ENCODE peak calls at places on chromosomes 4 and X, in six cellular contexts. One of them, this sample, is unnamed.

GRCh38 chrX:126065901-126066660 is 100.0 kb downstream of the DCAF12L2 start:
- DNase-seq in substantia nigra: no peak
- DNase-seq in naive thymus-derived CD8-positive, alpha-beta T cell: no peak
- DNase-seq in heart left ventricle: no peak
- DNase-seq in astrocyte of the spinal cord: no peak
- DNase-seq in B cell: no peak
- DNase-seq in this sample: no peak

GRCh38 chr4:80006935-80007744 is 65.9 kb downstream of the ANTXR2 start:
- DNase-seq in substantia nigra: no peak
- DNase-seq in naive thymus-derived CD8-positive, alpha-beta T cell: no peak
- DNase-seq in heart left ventricle: no peak
- DNase-seq in astrocyte of the spinal cord: peak
- DNase-seq in B cell: no peak
- DNase-seq in this sample: no peak

GRCh38 chrX:25275159-25275558 is 259.4 kb upstream of the ARX start:
- DNase-seq in substantia nigra: no peak
- DNase-seq in naive thymus-derived CD8-positive, alpha-beta T cell: no peak
- DNase-seq in heart left ventricle: no peak
- DNase-seq in astrocyte of the spinal cord: no peak
- DNase-seq in B cell: no peak
- DNase-seq in this sample: no peak

GRCh38 chrX:74523224-74523623 is 91.2 kb downstream of the RLIM start:
- DNase-seq in substantia nigra: no peak
- DNase-seq in naive thymus-derived CD8-positive, alpha-beta T cell: no peak
- DNase-seq in heart left ventricle: no peak
- DNase-seq in astrocyte of the spinal cord: no peak
- DNase-seq in B cell: no peak
- DNase-seq in this sample: no peak

GRCh38 chrX:97524997-97525396 is 641.3 kb downstream of the RPA4 start:
- DNase-seq in substantia nigra: no peak
- DNase-seq in naive thymus-derived CD8-positive, alpha-beta T cell: no peak
- DNase-seq in heart left ventricle: no peak
- DNase-seq in astrocyte of the spinal cord: peak
- DNase-seq in B cell: no peak
- DNase-seq in this sample: no peak

GRCh38 chrX:57900961-57901360 is 9.3 kb downstream of the ZXDA start:
- DNase-seq in substantia nigra: no peak
- DNase-seq in naive thymus-derived CD8-positive, alpha-beta T cell: no peak
- DNase-seq in heart left ventricle: no peak
- DNase-seq in astrocyte of the spinal cord: peak
- DNase-seq in B cell: no peak
- DNase-seq in this sample: no peak

GRCh38 chrX:119134466-119134865 is 6.9 kb upstream of the KIAA1210 start:
- DNase-seq in substantia nigra: no peak
- DNase-seq in naive thymus-derived CD8-positive, alpha-beta T cell: no peak
- DNase-seq in heart left ventricle: no peak
- DNase-seq in astrocyte of the spinal cord: no peak
- DNase-seq in B cell: no peak
- DNase-seq in this sample: no peak

GRCh38 chr4:150656882-150657281 is 74.9 kb downstream of the MAB21L2 start:
- DNase-seq in substantia nigra: no peak
- DNase-seq in naive thymus-derived CD8-positive, alpha-beta T cell: no peak
- DNase-seq in heart left ventricle: no peak
- DNase-seq in astrocyte of the spinal cord: no peak
- DNase-seq in B cell: no peak
- DNase-seq in this sample: no peak

GRCh38 chr4:185542626-185543336 is 7.5 kb upstream of the PDLIM3 start:
- DNase-seq in substantia nigra: no peak
- DNase-seq in naive thymus-derived CD8-positive, alpha-beta T cell: no peak
- DNase-seq in heart left ventricle: peak
- DNase-seq in astrocyte of the spinal cord: peak
- DNase-seq in B cell: no peak
- DNase-seq in this sample: peak

GRCh38 chr4:76708986-76709385 is 189.0 kb downstream of the SOWAHB start:
- DNase-seq in substantia nigra: no peak
- DNase-seq in naive thymus-derived CD8-positive, alpha-beta T cell: no peak
- DNase-seq in heart left ventricle: no peak
- DNase-seq in astrocyte of the spinal cord: no peak
- DNase-seq in B cell: no peak
- DNase-seq in this sample: no peak

GRCh38 chr4:26273308-26273980 is 47.4 kb upstream of the RBPJ start:
- DNase-seq in substantia nigra: no peak
- DNase-seq in naive thymus-derived CD8-positive, alpha-beta T cell: no peak
- DNase-seq in heart left ventricle: peak
- DNase-seq in astrocyte of the spinal cord: no peak
- DNase-seq in B cell: no peak
- DNase-seq in this sample: peak

GRCh38 chr4:153143527-153144348 is 60.5 kb upstream of the TRIM2 start:
- DNase-seq in substantia nigra: no peak
- DNase-seq in naive thymus-derived CD8-positive, alpha-beta T cell: no peak
- DNase-seq in heart left ventricle: no peak
- DNase-seq in astrocyte of the spinal cord: peak
- DNase-seq in B cell: no peak
- DNase-seq in this sample: no peak

GRCh38 chr4:2795558-2796260 is 2.8 kb downstream of the SH3BP2 start:
- DNase-seq in substantia nigra: no peak
- DNase-seq in naive thymus-derived CD8-positive, alpha-beta T cell: no peak
- DNase-seq in heart left ventricle: peak
- DNase-seq in astrocyte of the spinal cord: no peak
- DNase-seq in B cell: peak
- DNase-seq in this sample: no peak

GRCh38 chr4:127403523-127404084 is 229.2 kb upstream of the INTU start:
- DNase-seq in substantia nigra: no peak
- DNase-seq in naive thymus-derived CD8-positive, alpha-beta T cell: no peak
- DNase-seq in heart left ventricle: no peak
- DNase-seq in astrocyte of the spinal cord: peak
- DNase-seq in B cell: no peak
- DNase-seq in this sample: no peak

GRCh38 chr4:152640058-152640921 is 39.5 kb downstream of the TMEM154 start:
- DNase-seq in substantia nigra: no peak
- DNase-seq in naive thymus-derived CD8-positive, alpha-beta T cell: no peak
- DNase-seq in heart left ventricle: no peak
- DNase-seq in astrocyte of the spinal cord: peak
- DNase-seq in B cell: no peak
- DNase-seq in this sample: peak

GRCh38 chrX:37904833-37905232 is 57.5 kb upstream of the DYNLT3 start:
- DNase-seq in substantia nigra: no peak
- DNase-seq in naive thymus-derived CD8-positive, alpha-beta T cell: no peak
- DNase-seq in heart left ventricle: no peak
- DNase-seq in astrocyte of the spinal cord: no peak
- DNase-seq in B cell: no peak
- DNase-seq in this sample: no peak

GRCh38 chrX:73728518-73729023 is 165.6 kb downstream of the CHIC1 start:
- DNase-seq in substantia nigra: no peak
- DNase-seq in naive thymus-derived CD8-positive, alpha-beta T cell: no peak
- DNase-seq in heart left ventricle: no peak
- DNase-seq in astrocyte of the spinal cord: no peak
- DNase-seq in B cell: no peak
- DNase-seq in this sample: no peak

GRCh38 chrX:64394874-64395567 is at the start of gene MTMR8:
- DNase-seq in substantia nigra: peak
- DNase-seq in naive thymus-derived CD8-positive, alpha-beta T cell: peak
- DNase-seq in heart left ventricle: peak
- DNase-seq in astrocyte of the spinal cord: peak
- DNase-seq in B cell: peak
- DNase-seq in this sample: peak

GRCh38 chr4:55444822-55445221 is 49.1 kb downstream of the TMEM165 start:
- DNase-seq in substantia nigra: no peak
- DNase-seq in naive thymus-derived CD8-positive, alpha-beta T cell: no peak
- DNase-seq in heart left ventricle: no peak
- DNase-seq in astrocyte of the spinal cord: peak
- DNase-seq in B cell: no peak
- DNase-seq in this sample: peak

GRCh38 chr4:8710946-8711345 is 118.4 kb downstream of the CPZ start:
- DNase-seq in substantia nigra: no peak
- DNase-seq in naive thymus-derived CD8-positive, alpha-beta T cell: peak
- DNase-seq in heart left ventricle: peak
- DNase-seq in astrocyte of the spinal cord: no peak
- DNase-seq in B cell: no peak
- DNase-seq in this sample: peak

GRCh38 chrX:40063555-40063954 is 34.2 kb downstream of the BCOR start:
- DNase-seq in substantia nigra: no peak
- DNase-seq in naive thymus-derived CD8-positive, alpha-beta T cell: no peak
- DNase-seq in heart left ventricle: no peak
- DNase-seq in astrocyte of the spinal cord: no peak
- DNase-seq in B cell: no peak
- DNase-seq in this sample: no peak

GRCh38 chr4:186472948-186473347 is 82.4 kb downstream of the MTNR1A start:
- DNase-seq in substantia nigra: no peak
- DNase-seq in naive thymus-derived CD8-positive, alpha-beta T cell: no peak
- DNase-seq in heart left ventricle: no peak
- DNase-seq in astrocyte of the spinal cord: peak
- DNase-seq in B cell: no peak
- DNase-seq in this sample: no peak

GRCh38 chrX:45142185-45142584 is 58.5 kb downstream of the DIPK2B start:
- DNase-seq in substantia nigra: no peak
- DNase-seq in naive thymus-derived CD8-positive, alpha-beta T cell: no peak
- DNase-seq in heart left ventricle: no peak
- DNase-seq in astrocyte of the spinal cord: no peak
- DNase-seq in B cell: no peak
- DNase-seq in this sample: no peak

GRCh38 chrX:12709047-12709446 is 82.2 kb upstream of the PRPS2 start:
- DNase-seq in substantia nigra: no peak
- DNase-seq in naive thymus-derived CD8-positive, alpha-beta T cell: no peak
- DNase-seq in heart left ventricle: no peak
- DNase-seq in astrocyte of the spinal cord: no peak
- DNase-seq in B cell: no peak
- DNase-seq in this sample: no peak

GRCh38 chrX:9942086-9942485 is 25.1 kb upstream of the CLDN34 start:
- DNase-seq in substantia nigra: no peak
- DNase-seq in naive thymus-derived CD8-positive, alpha-beta T cell: peak
- DNase-seq in heart left ventricle: no peak
- DNase-seq in astrocyte of the spinal cord: no peak
- DNase-seq in B cell: peak
- DNase-seq in this sample: no peak

GRCh38 chrX:103889216-103889615 is 57.2 kb upstream of the RAB9B start:
- DNase-seq in substantia nigra: no peak
- DNase-seq in naive thymus-derived CD8-positive, alpha-beta T cell: no peak
- DNase-seq in heart left ventricle: no peak
- DNase-seq in astrocyte of the spinal cord: no peak
- DNase-seq in B cell: no peak
- DNase-seq in this sample: no peak

GRCh38 chr4:187908079-187908501 is 87.5 kb upstream of the ZFP42 start:
- DNase-seq in substantia nigra: no peak
- DNase-seq in naive thymus-derived CD8-positive, alpha-beta T cell: no peak
- DNase-seq in heart left ventricle: no peak
- DNase-seq in astrocyte of the spinal cord: peak
- DNase-seq in B cell: no peak
- DNase-seq in this sample: no peak

GRCh38 chr4:125979868-125980412 is 665.2 kb downstream of the FAT4 start:
- DNase-seq in substantia nigra: no peak
- DNase-seq in naive thymus-derived CD8-positive, alpha-beta T cell: no peak
- DNase-seq in heart left ventricle: no peak
- DNase-seq in astrocyte of the spinal cord: no peak
- DNase-seq in B cell: no peak
- DNase-seq in this sample: no peak

GRCh38 chr4:159297088-159297487 is 194.2 kb downstream of the RAPGEF2 start:
- DNase-seq in substantia nigra: peak
- DNase-seq in naive thymus-derived CD8-positive, alpha-beta T cell: no peak
- DNase-seq in heart left ventricle: no peak
- DNase-seq in astrocyte of the spinal cord: no peak
- DNase-seq in B cell: no peak
- DNase-seq in this sample: no peak

GRCh38 chr4:108814327-108814726 is 51.5 kb upstream of the ETNPPL start:
- DNase-seq in substantia nigra: no peak
- DNase-seq in naive thymus-derived CD8-positive, alpha-beta T cell: no peak
- DNase-seq in heart left ventricle: no peak
- DNase-seq in astrocyte of the spinal cord: no peak
- DNase-seq in B cell: no peak
- DNase-seq in this sample: no peak

GRCh38 chr4:80233390-80233789 is 33.1 kb upstream of the FGF5 start:
- DNase-seq in substantia nigra: no peak
- DNase-seq in naive thymus-derived CD8-positive, alpha-beta T cell: no peak
- DNase-seq in heart left ventricle: no peak
- DNase-seq in astrocyte of the spinal cord: no peak
- DNase-seq in B cell: no peak
- DNase-seq in this sample: no peak

GRCh38 chrX:55754861-55755294 is 37.3 kb downstream of the RRAGB start:
- DNase-seq in substantia nigra: no peak
- DNase-seq in naive thymus-derived CD8-positive, alpha-beta T cell: no peak
- DNase-seq in heart left ventricle: no peak
- DNase-seq in astrocyte of the spinal cord: no peak
- DNase-seq in B cell: no peak
- DNase-seq in this sample: no peak

GRCh38 chrX:19535481-19535880 is 20.2 kb upstream of the MAP3K15 start:
- DNase-seq in substantia nigra: no peak
- DNase-seq in naive thymus-derived CD8-positive, alpha-beta T cell: no peak
- DNase-seq in heart left ventricle: no peak
- DNase-seq in astrocyte of the spinal cord: peak
- DNase-seq in B cell: no peak
- DNase-seq in this sample: no peak

GRCh38 chr4:111064342-111064993 is 441.6 kb upstream of the PITX2 start:
- DNase-seq in substantia nigra: no peak
- DNase-seq in naive thymus-derived CD8-positive, alpha-beta T cell: no peak
- DNase-seq in heart left ventricle: no peak
- DNase-seq in astrocyte of the spinal cord: peak
- DNase-seq in B cell: no peak
- DNase-seq in this sample: no peak

GRCh38 chrX:111041018-111041462 is 55.0 kb upstream of the PAK3 start:
- DNase-seq in substantia nigra: no peak
- DNase-seq in naive thymus-derived CD8-positive, alpha-beta T cell: no peak
- DNase-seq in heart left ventricle: no peak
- DNase-seq in astrocyte of the spinal cord: peak
- DNase-seq in B cell: no peak
- DNase-seq in this sample: no peak

GRCh38 chrX:786441-786881 is 155.9 kb downstream of the SHOX start:
- DNase-seq in substantia nigra: no peak
- DNase-seq in naive thymus-derived CD8-positive, alpha-beta T cell: peak
- DNase-seq in heart left ventricle: no peak
- DNase-seq in astrocyte of the spinal cord: no peak
- DNase-seq in B cell: no peak
- DNase-seq in this sample: no peak

This sample was measured in testis.